ENCODE peak calls at places on chromosomes 13 and 19, in seven cellular contexts. One of them, this sample, is unnamed.

GRCh38 chr13:23160241-23161175 is 20.3 kb upstream of the SGCG start:
- DNase-seq in IMR-90: no peak
- DNase-seq in trophoblast cell: no peak
- DNase-seq in neuronal stem cell: peak
- DNase-seq in H9: peak
- DNase-seq in mesendoderm: peak
- DNase-seq in H1: no peak
- DNase-seq in this sample: no peak

GRCh38 chr13:34748078-34748477 is 194.0 kb upstream of the NBEA start:
- DNase-seq in IMR-90: no peak
- DNase-seq in trophoblast cell: no peak
- DNase-seq in neuronal stem cell: no peak
- DNase-seq in H9: no peak
- DNase-seq in mesendoderm: no peak
- DNase-seq in H1: no peak
- DNase-seq in this sample: peak

GRCh38 chr13:94061316-94061715 is 418.2 kb downstream of the DCT start:
- DNase-seq in IMR-90: peak
- DNase-seq in trophoblast cell: no peak
- DNase-seq in neuronal stem cell: no peak
- DNase-seq in H9: no peak
- DNase-seq in mesendoderm: no peak
- DNase-seq in H1: no peak
- DNase-seq in this sample: peak

GRCh38 chr19:53864308-53864836 is 3.3 kb upstream of the MYADM start:
- DNase-seq in IMR-90: no peak
- DNase-seq in trophoblast cell: no peak
- DNase-seq in neuronal stem cell: no peak
- DNase-seq in H9: no peak
- DNase-seq in mesendoderm: no peak
- DNase-seq in H1: no peak
- DNase-seq in this sample: no peak

GRCh38 chr13:86161257-86161656 is 362.0 kb upstream of the SLITRK6 start:
- DNase-seq in IMR-90: no peak
- DNase-seq in trophoblast cell: no peak
- DNase-seq in neuronal stem cell: no peak
- DNase-seq in H9: no peak
- DNase-seq in mesendoderm: no peak
- DNase-seq in H1: no peak
- DNase-seq in this sample: no peak

GRCh38 chr19:43699506-43700367 is 16.1 kb upstream of the IRGC start:
- DNase-seq in IMR-90: peak
- DNase-seq in trophoblast cell: no peak
- DNase-seq in neuronal stem cell: peak
- DNase-seq in H9: peak
- DNase-seq in mesendoderm: peak
- DNase-seq in H1: peak
- DNase-seq in this sample: no peak

GRCh38 chr13:49810825-49811526 is 18.5 kb upstream of the KPNA3 start:
- DNase-seq in IMR-90: peak
- DNase-seq in trophoblast cell: peak
- DNase-seq in neuronal stem cell: no peak
- DNase-seq in H9: no peak
- DNase-seq in mesendoderm: no peak
- DNase-seq in H1: no peak
- DNase-seq in this sample: peak

GRCh38 chr19:45670670-45671453 is 2.8 kb downstream of the GIPR start:
- DNase-seq in IMR-90: peak
- DNase-seq in trophoblast cell: peak
- DNase-seq in neuronal stem cell: peak
- DNase-seq in H9: peak
- DNase-seq in mesendoderm: peak
- DNase-seq in H1: peak
- DNase-seq in this sample: peak

GRCh38 chr19:14559916-14560775 is 11.7 kb downstream of the NDUFB7 start:
- DNase-seq in IMR-90: no peak
- DNase-seq in trophoblast cell: no peak
- DNase-seq in neuronal stem cell: no peak
- DNase-seq in H9: peak
- DNase-seq in mesendoderm: no peak
- DNase-seq in H1: no peak
- DNase-seq in this sample: no peak

GRCh38 chr19:50815443-50815842 is 8.1 kb downstream of the KLK1 start:
- DNase-seq in IMR-90: no peak
- DNase-seq in trophoblast cell: no peak
- DNase-seq in neuronal stem cell: no peak
- DNase-seq in H9: no peak
- DNase-seq in mesendoderm: no peak
- DNase-seq in H1: no peak
- DNase-seq in this sample: no peak

GRCh38 chr13:50838701-50839100 is 4.8 kb downstream of the DLEU7 start:
- DNase-seq in IMR-90: no peak
- DNase-seq in trophoblast cell: no peak
- DNase-seq in neuronal stem cell: no peak
- DNase-seq in H9: no peak
- DNase-seq in mesendoderm: no peak
- DNase-seq in H1: no peak
- DNase-seq in this sample: no peak

GRCh38 chr13:99041337-99041736 is 63.5 kb upstream of the DOCK9 start:
- DNase-seq in IMR-90: no peak
- DNase-seq in trophoblast cell: no peak
- DNase-seq in neuronal stem cell: no peak
- DNase-seq in H9: no peak
- DNase-seq in mesendoderm: no peak
- DNase-seq in H1: no peak
- DNase-seq in this sample: no peak

GRCh38 chr13:64959276-64959675 is 2270.9 kb downstream of the PCDH9 start:
- DNase-seq in IMR-90: no peak
- DNase-seq in trophoblast cell: no peak
- DNase-seq in neuronal stem cell: no peak
- DNase-seq in H9: no peak
- DNase-seq in mesendoderm: no peak
- DNase-seq in H1: no peak
- DNase-seq in this sample: no peak

GRCh38 chr19:48370955-48371354 is 6.8 kb downstream of the SYNGR4 start:
- DNase-seq in IMR-90: no peak
- DNase-seq in trophoblast cell: peak
- DNase-seq in neuronal stem cell: no peak
- DNase-seq in H9: no peak
- DNase-seq in mesendoderm: no peak
- DNase-seq in H1: no peak
- DNase-seq in this sample: no peak

GRCh38 chr19:48365602-48366001 is 1.4 kb downstream of the SYNGR4 start:
- DNase-seq in IMR-90: no peak
- DNase-seq in trophoblast cell: no peak
- DNase-seq in neuronal stem cell: no peak
- DNase-seq in H9: no peak
- DNase-seq in mesendoderm: no peak
- DNase-seq in H1: no peak
- DNase-seq in this sample: no peak

GRCh38 chr19:48368942-48369341 is 4.8 kb downstream of the SYNGR4 start:
- DNase-seq in IMR-90: no peak
- DNase-seq in trophoblast cell: no peak
- DNase-seq in neuronal stem cell: no peak
- DNase-seq in H9: no peak
- DNase-seq in mesendoderm: no peak
- DNase-seq in H1: no peak
- DNase-seq in this sample: no peak

GRCh38 chr19:48364564-48365363 is 597 bp downstream of the SYNGR4 start:
- DNase-seq in IMR-90: no peak
- DNase-seq in trophoblast cell: no peak
- DNase-seq in neuronal stem cell: no peak
- DNase-seq in H9: no peak
- DNase-seq in mesendoderm: no peak
- DNase-seq in H1: no peak
- DNase-seq in this sample: no peak

GRCh38 chr19:48367855-48368254 is 3.7 kb downstream of the SYNGR4 start:
- DNase-seq in IMR-90: no peak
- DNase-seq in trophoblast cell: no peak
- DNase-seq in neuronal stem cell: no peak
- DNase-seq in H9: no peak
- DNase-seq in mesendoderm: no peak
- DNase-seq in H1: no peak
- DNase-seq in this sample: no peak
- H2BK5ac ChIP-seq in IMR-90: no peak
- H2BK5ac ChIP-seq in trophoblast cell: no peak
- H2BK5ac ChIP-seq in neuronal stem cell: no peak
- H2BK5ac ChIP-seq in H9: no peak
- H2BK5ac ChIP-seq in mesendoderm: no peak
- H2BK5ac ChIP-seq in H1: no peak
- H2BK5ac ChIP-seq in this sample: no peak

GRCh38 chr13:36552334-36552733 is 120.0 kb downstream of the CCNA1 start:
- DNase-seq in IMR-90: no peak
- DNase-seq in trophoblast cell: no peak
- DNase-seq in neuronal stem cell: no peak
- DNase-seq in H9: no peak
- DNase-seq in mesendoderm: no peak
- DNase-seq in H1: no peak
- DNase-seq in this sample: no peak

GRCh38 chr13:36555151-36555986 is 118.5 kb upstream of the SERTM1 start:
- DNase-seq in IMR-90: no peak
- DNase-seq in trophoblast cell: no peak
- DNase-seq in neuronal stem cell: no peak
- DNase-seq in H9: no peak
- DNase-seq in mesendoderm: no peak
- DNase-seq in H1: no peak
- DNase-seq in this sample: no peak

GRCh38 chr13:36549771-36550170 is 117.5 kb downstream of the CCNA1 start:
- DNase-seq in IMR-90: no peak
- DNase-seq in trophoblast cell: no peak
- DNase-seq in neuronal stem cell: peak
- DNase-seq in H9: no peak
- DNase-seq in mesendoderm: no peak
- DNase-seq in H1: no peak
- DNase-seq in this sample: no peak

GRCh38 chr13:36551445-36551844 is 119.2 kb downstream of the CCNA1 start:
- DNase-seq in IMR-90: no peak
- DNase-seq in trophoblast cell: no peak
- DNase-seq in neuronal stem cell: no peak
- DNase-seq in H9: no peak
- DNase-seq in mesendoderm: no peak
- DNase-seq in H1: no peak
- DNase-seq in this sample: no peak

DNA sequence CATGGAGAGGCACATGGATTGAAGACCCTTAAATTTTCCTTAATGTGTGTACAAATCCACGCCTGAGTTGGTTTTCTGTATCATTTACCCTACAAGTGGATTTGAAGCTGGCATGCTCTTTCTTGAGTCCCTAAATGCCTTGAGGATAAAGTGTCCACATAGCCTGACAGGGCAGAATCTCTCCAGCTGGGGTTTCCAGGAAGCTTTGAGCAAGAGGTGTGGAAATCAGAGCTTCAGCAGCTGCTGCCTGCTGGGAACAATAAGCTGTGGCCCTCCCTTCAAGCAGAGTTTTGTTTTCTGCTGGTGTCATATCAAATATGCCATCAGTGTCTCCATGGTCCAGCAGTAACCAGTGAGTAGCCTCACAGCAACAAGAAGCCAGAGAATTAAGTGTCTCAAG is 120.3 kb upstream of the SERTM1 start:
- DNase-seq in IMR-90: no peak
- DNase-seq in trophoblast cell: peak
- DNase-seq in neuronal stem cell: no peak
- DNase-seq in H9: no peak
- DNase-seq in mesendoderm: no peak
- DNase-seq in H1: no peak
- DNase-seq in this sample: no peak
- H2BK5ac ChIP-seq in IMR-90: no peak
- H2BK5ac ChIP-seq in trophoblast cell: no peak
- H2BK5ac ChIP-seq in neuronal stem cell: no peak
- H2BK5ac ChIP-seq in H9: no peak
- H2BK5ac ChIP-seq in mesendoderm: no peak
- H2BK5ac ChIP-seq in H1: no peak
- H2BK5ac ChIP-seq in this sample: no peak

DNA sequence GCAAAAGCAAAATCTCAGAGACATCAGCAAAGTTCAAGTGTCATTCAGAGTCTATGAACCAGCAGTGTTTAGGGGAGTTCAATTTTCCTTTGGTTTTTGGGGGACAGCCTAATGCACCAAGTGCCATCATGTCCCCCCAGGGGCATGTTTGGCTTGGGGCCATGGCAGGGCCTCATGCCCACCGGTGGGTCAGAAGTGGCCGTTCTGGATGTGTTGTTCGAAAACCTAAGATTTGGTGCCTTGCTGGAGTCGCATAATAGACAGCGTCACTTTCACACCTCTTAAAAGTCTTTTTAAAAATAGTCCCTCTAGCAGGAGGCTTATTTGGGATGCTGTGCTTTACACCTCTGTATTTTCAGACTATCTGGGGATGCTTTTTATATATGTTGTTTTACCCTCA is 250.1 kb downstream of the ZNF536 start:
- DNase-seq in IMR-90: no peak
- DNase-seq in trophoblast cell: no peak
- DNase-seq in neuronal stem cell: no peak
- DNase-seq in H9: no peak
- DNase-seq in mesendoderm: no peak
- DNase-seq in H1: no peak
- DNase-seq in this sample: no peak
- H2BK5ac ChIP-seq in IMR-90: no peak
- H2BK5ac ChIP-seq in trophoblast cell: no peak
- H2BK5ac ChIP-seq in neuronal stem cell: no peak
- H2BK5ac ChIP-seq in H9: no peak
- H2BK5ac ChIP-seq in mesendoderm: no peak
- H2BK5ac ChIP-seq in H1: no peak
- H2BK5ac ChIP-seq in this sample: no peak

GRCh38 chr13:43573787-43574562 is 212.8 kb downstream of the ENOX1 start:
- DNase-seq in IMR-90: no peak
- DNase-seq in trophoblast cell: no peak
- DNase-seq in neuronal stem cell: no peak
- DNase-seq in H9: no peak
- DNase-seq in mesendoderm: no peak
- DNase-seq in H1: no peak
- DNase-seq in this sample: peak

GRCh38 chr13:43569688-43570087 is 217.1 kb downstream of the ENOX1 start:
- DNase-seq in IMR-90: no peak
- DNase-seq in trophoblast cell: no peak
- DNase-seq in neuronal stem cell: no peak
- DNase-seq in H9: no peak
- DNase-seq in mesendoderm: no peak
- DNase-seq in H1: no peak
- DNase-seq in this sample: no peak

GRCh38 chr13:43574601-43575000 is 212.2 kb downstream of the ENOX1 start:
- DNase-seq in IMR-90: no peak
- DNase-seq in trophoblast cell: no peak
- DNase-seq in neuronal stem cell: no peak
- DNase-seq in H9: no peak
- DNase-seq in mesendoderm: no peak
- DNase-seq in H1: no peak
- DNase-seq in this sample: peak

GRCh38 chr13:43572601-43573360 is 214.0 kb downstream of the ENOX1 start:
- DNase-seq in IMR-90: peak
- DNase-seq in trophoblast cell: peak
- DNase-seq in neuronal stem cell: no peak
- DNase-seq in H9: no peak
- DNase-seq in mesendoderm: peak
- DNase-seq in H1: no peak
- DNase-seq in this sample: peak

DNA sequence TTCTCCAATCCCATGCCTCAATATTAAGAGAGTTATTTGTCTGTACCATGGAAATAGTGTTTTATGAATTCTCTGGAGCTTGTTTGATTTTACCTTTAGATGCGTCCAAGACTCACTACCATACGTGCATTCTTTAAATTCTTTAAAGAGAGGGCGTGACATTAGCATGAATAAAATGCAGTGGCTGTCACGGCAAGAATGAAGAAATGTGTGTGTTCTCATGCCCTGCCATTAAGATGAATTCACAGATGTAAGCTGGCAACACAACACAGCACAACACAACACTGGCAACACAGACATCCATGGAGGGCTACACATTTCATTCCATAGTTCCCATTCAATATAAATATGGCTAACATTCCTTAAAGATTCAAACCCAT is 213.4 kb downstream of the ENOX1 start:
- DNase-seq in IMR-90: no peak
- DNase-seq in trophoblast cell: peak
- DNase-seq in neuronal stem cell: no peak
- DNase-seq in H9: no peak
- DNase-seq in mesendoderm: peak
- DNase-seq in H1: no peak
- DNase-seq in this sample: peak
- H2BK5ac ChIP-seq in IMR-90: no peak
- H2BK5ac ChIP-seq in trophoblast cell: no peak
- H2BK5ac ChIP-seq in neuronal stem cell: no peak
- H2BK5ac ChIP-seq in H9: no peak
- H2BK5ac ChIP-seq in mesendoderm: no peak
- H2BK5ac ChIP-seq in H1: no peak
- H2BK5ac ChIP-seq in this sample: no peak